ENCODE peak calls at places on chromosomes 6 and 20, in four cellular contexts. Q is A549, E is AG04450, W is body of pancreas. I is an unnamed sample.

GRCh38 chr6:132261354-132261753 is 139.9 kb downstream of the MOXD1 start:
- DNase-seq in Q (no peak), W (no peak), E (no peak), I (no peak)

GRCh38 chr6:37049990-37050853 is 44.8 kb downstream of the FGD2 start:
- DNase-seq in Q (no peak), E (no peak), W (no peak), I (peak)

GRCh38 chr20:17508756-17509155 is 22.4 kb downstream of the BFSP1 start:
- DNase-seq in E (no peak), W (no peak), Q (no peak), I (no peak)

GRCh38 chr6:169190144-169190584 is 63.5 kb downstream of the THBS2 start:
- DNase-seq in W (peak), E (peak), Q (no peak), I (no peak)

GRCh38 chr6:12717356-12717755 is 789 bp downstream of the PHACTR1 start:
- DNase-seq in W (no peak), E (no peak), Q (peak), I (peak)

GRCh38 chr20:21389368-21389767 is 8.0 kb downstream of the NKX2-4 start:
- DNase-seq in Q (no peak), E (peak), W (no peak), I (no peak)

GRCh38 chr6:113351183-113351834 is 505.8 kb upstream of the MARCKS start:
- DNase-seq in Q (no peak), W (no peak), E (peak), I (no peak)

GRCh38 chr6:34349226-34349625 is 43.2 kb downstream of the NUDT3 start:
- DNase-seq in W (no peak), E (no peak), Q (no peak), I (no peak)

GRCh38 chr20:50464026-50464724 is 46.0 kb upstream of the PTPN1 start:
- DNase-seq in W (peak), E (no peak), Q (peak), I (peak)

GRCh38 chr6:118667988-118668387 is 16.6 kb upstream of the CEP85L start:
- DNase-seq in W (no peak), Q (no peak), E (no peak), I (no peak)

GRCh38 chr20:49156481-49156880 is 31.7 kb downstream of the STAU1 start:
- DNase-seq in E (no peak), Q (no peak), W (no peak), I (no peak)
- H3K27ac ChIP-seq in E (no peak), Q (no peak), W (no peak), I (no peak)

GRCh38 chr6:164151161-164151728 is 736.7 kb downstream of the QKI start:
- DNase-seq in E (no peak), Q (no peak), W (no peak), I (peak)
- H3K27ac ChIP-seq in E (no peak), Q (no peak), W (no peak), I (peak)

GRCh38 chr6:91788501-91788900 is 1201.6 kb upstream of the MAP3K7 start:
- DNase-seq in E (no peak), Q (no peak), W (no peak), I (no peak)
- H3K27ac ChIP-seq in E (no peak), Q (no peak), W (no peak), I (no peak)

GRCh38 chr20:60172306-60172984 is 214.2 kb downstream of the CDH26 start:
- DNase-seq in Q (no peak), W (no peak), E (no peak), I (no peak)

GRCh38 chr20:60167840-60168239 is 209.6 kb downstream of the CDH26 start:
- DNase-seq in E (no peak), W (no peak), Q (no peak), I (no peak)

GRCh38 chr20:60168963-60169362 is 210.7 kb downstream of the CDH26 start:
- DNase-seq in W (no peak), E (no peak), Q (no peak), I (no peak)

DNA sequence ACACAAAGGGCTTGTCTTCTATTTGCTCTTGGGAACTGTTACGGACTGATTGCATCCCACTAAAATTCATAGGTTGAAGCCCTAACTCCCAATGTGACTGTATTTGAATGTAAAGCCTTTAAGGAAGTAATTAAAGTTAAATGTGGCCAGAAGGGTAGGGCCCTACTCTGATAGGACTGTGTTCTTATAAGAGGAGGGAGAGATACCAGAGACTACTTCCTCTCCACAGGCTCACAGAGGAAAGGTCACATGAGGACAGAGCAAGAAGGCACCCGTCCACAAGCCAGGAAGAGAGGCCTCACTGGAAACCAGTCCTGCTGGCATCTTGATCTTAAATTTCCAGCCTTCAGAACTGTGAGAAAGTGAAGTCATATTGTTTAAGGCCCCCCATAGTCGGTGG is 211.9 kb downstream of the CDH26 start:
- DNase-seq in W (no peak), E (no peak), Q (no peak), I (no peak)
- H3K27ac ChIP-seq in W (no peak), E (no peak), Q (no peak), I (no peak)

DNA sequence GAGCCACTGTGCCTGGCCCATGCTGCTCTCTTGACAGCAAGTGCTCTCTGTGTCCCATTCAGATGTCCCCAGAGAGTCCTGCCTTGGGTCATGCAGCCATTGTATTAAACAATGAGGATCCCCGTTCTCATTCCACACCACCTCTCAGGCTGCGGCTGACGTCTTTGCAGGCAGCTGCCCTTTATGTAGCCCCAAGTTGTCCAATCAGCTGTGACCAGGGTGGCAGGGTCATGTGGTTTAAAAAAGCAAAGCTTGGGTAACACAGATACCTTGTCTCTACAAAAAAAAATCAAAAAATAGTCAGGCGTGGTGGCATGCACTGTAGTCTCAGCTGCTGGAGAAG is 13.2 kb downstream of the GCNT2 start:
- DNase-seq in Q (no peak), E (no peak), W (no peak), I (no peak)
- H3K27ac ChIP-seq in Q (no peak), E (no peak), W (no peak), I (no peak)

GRCh38 chr20:23160536-23161243 is 74.6 kb upstream of the CD93 start:
- DNase-seq in W (no peak), E (no peak), Q (no peak), I (no peak)
- H3K27ac ChIP-seq in W (no peak), E (peak), Q (no peak), I (no peak)

GRCh38 chr6:149728499-149729234 is 10.8 kb upstream of the LATS1 start:
- DNase-seq in Q (no peak), W (no peak), E (no peak), I (no peak)
- H3K27ac ChIP-seq in Q (no peak), W (no peak), E (no peak), I (no peak)

DNA sequence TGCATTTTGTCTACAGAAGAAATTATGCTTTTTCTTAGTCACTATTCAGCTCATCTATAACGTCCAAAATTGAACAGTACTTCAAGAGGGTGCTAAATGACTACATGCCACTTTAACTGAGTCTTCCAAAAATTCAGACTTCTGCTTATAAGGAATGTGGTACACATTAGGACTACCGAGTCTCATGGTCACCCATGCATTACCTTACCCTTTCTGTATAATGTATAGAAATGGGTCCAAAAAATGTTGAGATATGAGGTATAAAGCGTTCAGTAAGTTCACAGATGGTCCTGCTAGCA is 118.8 kb upstream of the PRSS16 start:
- DNase-seq in Q (no peak), W (no peak), E (no peak), I (no peak)
- H3K27ac ChIP-seq in Q (no peak), W (no peak), E (no peak), I (no peak)

GRCh38 chr6:122079906-122080305 is 319.5 kb upstream of the HSF2 start:
- DNase-seq in Q (no peak), W (no peak), E (no peak), I (no peak)
- H3K27ac ChIP-seq in Q (no peak), W (no peak), E (no peak), I (no peak)